ENCODE peak calls at places on chromosomes 12 and 14, in four cellular contexts. V, R, I and E are unnamed samples.

GRCh38 chr12:111033281-111034147 is 113.1 kb upstream of the MYL2 start:
- DNase-seq in R (no peak), V (peak; percentile 17), I (no peak), E (no peak)

GRCh38 chr12:47894068-47894467 is 10.7 kb downstream of the VDR start:
- DNase-seq in V (no peak), R (no peak), I (no peak), E (no peak)

GRCh38 chr12:113007166-113007565 is 28.8 kb downstream of the OAS2 start:
- DNase-seq in R (peak; percentile 77), I (peak; percentile 33), V (no peak), E (no peak)

GRCh38 chr12:62250671-62251608 is 9.3 kb upstream of the USP15 start:
- DNase-seq in R (peak; percentile 74), V (no peak), I (peak; percentile 24), E (no peak)

GRCh38 chr14:36947362-36947761 is 225.0 kb downstream of the SLC25A21 start:
- DNase-seq in V (no peak), I (no peak), R (no peak), E (no peak)

GRCh38 chr14:73888460-73888725 is 1.7 kb downstream of the ZNF410 start:
- DNase-seq in R (peak; percentile 27), V (no peak), I (no peak), E (no peak)

GRCh38 chr12:106369624-106370346 is 12.2 kb downstream of the POLR3B start:
- DNase-seq in I (peak; percentile 73), V (peak; percentile 12), R (peak; percentile 81), E (peak; percentile 70)

GRCh38 chr12:57216014-57216891 is at the start of gene NXPH4:
- DNase-seq in R (no peak), I (peak; percentile 73), V (peak; percentile 57), E (no peak)

GRCh38 chr12:112381421-112381897 is 772 bp downstream of the HECTD4 start:
- DNase-seq in R (peak; percentile 31), V (peak; percentile 62), I (peak; percentile 35), E (peak; percentile 20)

GRCh38 chr12:3833670-3834310 is 39.4 kb downstream of the PARP11 start:
- DNase-seq in R (no peak), I (no peak), V (no peak), E (no peak)

GRCh38 chr12:25500651-25501050 is 52.4 kb downstream of the LMNTD1 start:
- DNase-seq in I (peak; percentile 27), R (peak; percentile 70), V (no peak), E (peak; percentile 28)

GRCh38 chr12:123973552-123974341 is 732 bp downstream of the ZNF664 start:
- DNase-seq in V (peak; percentile 67), R (peak; percentile 49), I (peak; percentile 38), E (no peak)

GRCh38 chr12:64810831-64811230 is 13.6 kb upstream of the TBC1D30 start:
- DNase-seq in I (no peak), V (peak; percentile 15), R (no peak), E (peak; percentile 60)

GRCh38 chr12:42705863-42706262 is 116.3 kb upstream of the PRICKLE1 start:
- DNase-seq in R (peak; percentile 76), I (peak; percentile 89), V (peak; percentile 48), E (peak; percentile 34)